ENCODE peak calls at places on chromosomes 13 and 19, in ten cellular contexts. One of them, this sample, is unnamed.

GRCh38 chr13:43529796-43530195 is 257.0 kb downstream of the ENOX1 start:
- DNase-seq in left lobe of liver: no peak
- DNase-seq in AG08396: no peak
- DNase-seq in mucosa of descending colon: no peak
- DNase-seq in adipocyte: no peak
- DNase-seq in fibroblast of lung: no peak
- DNase-seq in mucosa of gallbladder: no peak
- DNase-seq in fibroblast of the conjunctiva: no peak
- DNase-seq in cardiac septum: no peak
- DNase-seq in occipital lobe: no peak
- DNase-seq in this sample: no peak

GRCh38 chr19:48686103-48686502 is 9.7 kb upstream of the FUT2 start:
- DNase-seq in left lobe of liver: no peak
- DNase-seq in AG08396: no peak
- DNase-seq in mucosa of descending colon: no peak
- DNase-seq in adipocyte: no peak
- DNase-seq in fibroblast of lung: no peak
- DNase-seq in mucosa of gallbladder: no peak
- DNase-seq in fibroblast of the conjunctiva: no peak
- DNase-seq in cardiac septum: no peak
- DNase-seq in occipital lobe: no peak
- DNase-seq in this sample: no peak

GRCh38 chr13:106917024-106917491 is 349.1 kb upstream of the ARGLU1 start:
- DNase-seq in left lobe of liver: no peak
- DNase-seq in AG08396: peak
- DNase-seq in mucosa of descending colon: no peak
- DNase-seq in adipocyte: no peak
- DNase-seq in fibroblast of lung: no peak
- DNase-seq in mucosa of gallbladder: no peak
- DNase-seq in fibroblast of the conjunctiva: no peak
- DNase-seq in cardiac septum: no peak
- DNase-seq in occipital lobe: no peak
- DNase-seq in this sample: no peak

GRCh38 chr13:41458187-41458938 is 1.0 kb downstream of the RGCC start:
- DNase-seq in left lobe of liver: peak
- DNase-seq in AG08396: peak
- DNase-seq in mucosa of descending colon: peak
- DNase-seq in adipocyte: peak
- DNase-seq in fibroblast of lung: peak
- DNase-seq in mucosa of gallbladder: peak
- DNase-seq in fibroblast of the conjunctiva: no peak
- DNase-seq in cardiac septum: peak
- DNase-seq in occipital lobe: peak
- DNase-seq in this sample: no peak

GRCh38 chr19:49361438-49362047 is 673 bp downstream of the TEAD2 start:
- DNase-seq in left lobe of liver: peak
- DNase-seq in AG08396: peak
- DNase-seq in mucosa of descending colon: peak
- DNase-seq in adipocyte: peak
- DNase-seq in fibroblast of lung: peak
- DNase-seq in mucosa of gallbladder: peak
- DNase-seq in fibroblast of the conjunctiva: peak
- DNase-seq in cardiac septum: peak
- DNase-seq in occipital lobe: no peak
- DNase-seq in this sample: peak

GRCh38 chr13:32905864-32906180 is 110.4 kb upstream of the KL start:
- DNase-seq in left lobe of liver: no peak
- DNase-seq in AG08396: no peak
- DNase-seq in mucosa of descending colon: no peak
- DNase-seq in adipocyte: no peak
- DNase-seq in fibroblast of lung: peak
- DNase-seq in mucosa of gallbladder: peak
- DNase-seq in fibroblast of the conjunctiva: no peak
- DNase-seq in cardiac septum: no peak
- DNase-seq in occipital lobe: peak
- DNase-seq in this sample: no peak

GRCh38 chr13:74796126-74796643 is 662.0 kb upstream of the KLF12 start:
- DNase-seq in left lobe of liver: no peak
- DNase-seq in AG08396: no peak
- DNase-seq in mucosa of descending colon: no peak
- DNase-seq in adipocyte: no peak
- DNase-seq in fibroblast of lung: no peak
- DNase-seq in mucosa of gallbladder: no peak
- DNase-seq in fibroblast of the conjunctiva: no peak
- DNase-seq in cardiac septum: no peak
- DNase-seq in occipital lobe: no peak
- DNase-seq in this sample: no peak

GRCh38 chr13:113122571-113123225 is at the start of gene F10:
- DNase-seq in left lobe of liver: peak
- DNase-seq in AG08396: peak
- DNase-seq in mucosa of descending colon: peak
- DNase-seq in adipocyte: peak
- DNase-seq in fibroblast of lung: peak
- DNase-seq in mucosa of gallbladder: peak
- DNase-seq in fibroblast of the conjunctiva: peak
- DNase-seq in cardiac septum: peak
- DNase-seq in occipital lobe: no peak
- DNase-seq in this sample: peak

GRCh38 chr13:43783820-43784219 is 3.0 kb downstream of the ENOX1 start:
- DNase-seq in left lobe of liver: no peak
- DNase-seq in AG08396: peak
- DNase-seq in mucosa of descending colon: no peak
- DNase-seq in adipocyte: peak
- DNase-seq in fibroblast of lung: peak
- DNase-seq in mucosa of gallbladder: no peak
- DNase-seq in fibroblast of the conjunctiva: peak
- DNase-seq in cardiac septum: no peak
- DNase-seq in occipital lobe: peak
- DNase-seq in this sample: no peak

GRCh38 chr19:49210108-49210900 is 52.7 kb downstream of the TRPM4 start:
- DNase-seq in left lobe of liver: peak
- DNase-seq in AG08396: no peak
- DNase-seq in mucosa of descending colon: peak
- DNase-seq in adipocyte: peak
- DNase-seq in fibroblast of lung: no peak
- DNase-seq in mucosa of gallbladder: peak
- DNase-seq in fibroblast of the conjunctiva: no peak
- DNase-seq in cardiac septum: no peak
- DNase-seq in occipital lobe: no peak
- DNase-seq in this sample: no peak

GRCh38 chr13:90336507-90336906 is 1011.0 kb upstream of the MIR17HG start:
- DNase-seq in left lobe of liver: no peak
- DNase-seq in AG08396: no peak
- DNase-seq in mucosa of descending colon: no peak
- DNase-seq in adipocyte: no peak
- DNase-seq in fibroblast of lung: no peak
- DNase-seq in mucosa of gallbladder: no peak
- DNase-seq in fibroblast of the conjunctiva: no peak
- DNase-seq in cardiac septum: no peak
- DNase-seq in occipital lobe: no peak
- DNase-seq in this sample: no peak

GRCh38 chr19:49084206-49085019 is 838 bp upstream of the SNRNP70 start:
- DNase-seq in left lobe of liver: no peak
- DNase-seq in AG08396: no peak
- DNase-seq in mucosa of descending colon: no peak
- DNase-seq in adipocyte: no peak
- DNase-seq in fibroblast of lung: no peak
- DNase-seq in mucosa of gallbladder: no peak
- DNase-seq in fibroblast of the conjunctiva: no peak
- DNase-seq in cardiac septum: no peak
- DNase-seq in occipital lobe: no peak
- DNase-seq in this sample: no peak

GRCh38 chr19:12985049-12985776 is 10.1 kb upstream of the NFIX start:
- DNase-seq in left lobe of liver: no peak
- DNase-seq in AG08396: no peak
- DNase-seq in mucosa of descending colon: peak
- DNase-seq in adipocyte: no peak
- DNase-seq in fibroblast of lung: peak
- DNase-seq in mucosa of gallbladder: peak
- DNase-seq in fibroblast of the conjunctiva: no peak
- DNase-seq in cardiac septum: no peak
- DNase-seq in occipital lobe: peak
- DNase-seq in this sample: no peak

GRCh38 chr13:77345150-77345780 is 18.4 kb upstream of the MYCBP2 start:
- DNase-seq in left lobe of liver: no peak
- DNase-seq in AG08396: no peak
- DNase-seq in mucosa of descending colon: no peak
- DNase-seq in adipocyte: no peak
- DNase-seq in fibroblast of lung: no peak
- DNase-seq in mucosa of gallbladder: no peak
- DNase-seq in fibroblast of the conjunctiva: no peak
- DNase-seq in cardiac septum: no peak
- DNase-seq in occipital lobe: no peak
- DNase-seq in this sample: no peak

GRCh38 chr19:2888739-2889224 is 11.9 kb upstream of the ZNF57 start:
- DNase-seq in left lobe of liver: no peak
- DNase-seq in AG08396: no peak
- DNase-seq in mucosa of descending colon: peak
- DNase-seq in adipocyte: peak
- DNase-seq in fibroblast of lung: peak
- DNase-seq in mucosa of gallbladder: no peak
- DNase-seq in fibroblast of the conjunctiva: no peak
- DNase-seq in cardiac septum: no peak
- DNase-seq in occipital lobe: no peak
- DNase-seq in this sample: no peak

GRCh38 chr19:54302252-54302651 is 10.7 kb downstream of the LILRA5 start:
- DNase-seq in left lobe of liver: no peak
- DNase-seq in AG08396: no peak
- DNase-seq in mucosa of descending colon: no peak
- DNase-seq in adipocyte: no peak
- DNase-seq in fibroblast of lung: no peak
- DNase-seq in mucosa of gallbladder: no peak
- DNase-seq in fibroblast of the conjunctiva: no peak
- DNase-seq in cardiac septum: no peak
- DNase-seq in occipital lobe: no peak
- DNase-seq in this sample: no peak

GRCh38 chr19:49555600-49556411 is 24.6 kb downstream of the NOSIP start:
- DNase-seq in left lobe of liver: no peak
- DNase-seq in AG08396: peak
- DNase-seq in mucosa of descending colon: peak
- DNase-seq in adipocyte: peak
- DNase-seq in fibroblast of lung: peak
- DNase-seq in mucosa of gallbladder: peak
- DNase-seq in fibroblast of the conjunctiva: peak
- DNase-seq in cardiac septum: no peak
- DNase-seq in occipital lobe: no peak
- DNase-seq in this sample: no peak

GRCh38 chr13:81487151-81487550 is 1146.2 kb upstream of the SPRY2 start:
- DNase-seq in left lobe of liver: no peak
- DNase-seq in AG08396: no peak
- DNase-seq in mucosa of descending colon: no peak
- DNase-seq in adipocyte: peak
- DNase-seq in fibroblast of lung: no peak
- DNase-seq in mucosa of gallbladder: peak
- DNase-seq in fibroblast of the conjunctiva: peak
- DNase-seq in cardiac septum: no peak
- DNase-seq in occipital lobe: no peak
- DNase-seq in this sample: peak

GRCh38 chr19:43826787-43827754 is at the start of gene ZNF283:
- DNase-seq in left lobe of liver: peak
- DNase-seq in AG08396: peak
- DNase-seq in mucosa of descending colon: peak
- DNase-seq in adipocyte: peak
- DNase-seq in fibroblast of lung: peak
- DNase-seq in mucosa of gallbladder: peak
- DNase-seq in fibroblast of the conjunctiva: peak
- DNase-seq in cardiac septum: peak
- DNase-seq in occipital lobe: peak
- DNase-seq in this sample: peak

This sample was measured in retinal pigment epithelial cell.